ENCODE peak calls at places on chromosomes 2 and 18, in four cellular contexts. P is adrenal gland, N is transverse colon, T is uterus. Y is an unnamed sample.

GRCh38 chr2:53515435-53516332 is 251.9 kb upstream of the CHAC2 start:
- DNase-seq in P (no peak), T (no peak), N (no peak), Y (no peak)

GRCh38 chr2:173355132-173355865 is 627 bp downstream of the CDCA7 start:
- DNase-seq in N (peak; percentile 47), P (peak; percentile 12), T (peak; percentile 30), Y (peak; percentile 20)

GRCh38 chr18:50286391-50287027 is 983 bp downstream of the CXXC1 start:
- DNase-seq in P (peak; percentile 46), N (peak; percentile 64), T (peak; percentile 35), Y (no peak)

GRCh38 chr18:79093986-79094385 is 24.8 kb downstream of the ATP9B start:
- DNase-seq in N (no peak), P (no peak), T (no peak), Y (no peak)

GRCh38 chr18:49510393-49511115 is 23.5 kb upstream of the C18orf32 start:
- DNase-seq in T (no peak), N (peak; percentile 45), P (peak; percentile 45), Y (peak; percentile 62)

GRCh38 chr2:133377599-133377998 is 190.7 kb downstream of the NCKAP5 start:
- DNase-seq in P (no peak), T (no peak), N (no peak), Y (no peak)

GRCh38 chr18:46416706-46417638 is 240.0 kb downstream of the LOXHD1 start:
- DNase-seq in N (no peak), P (no peak), T (no peak), Y (no peak)

GRCh38 chr2:107588960-107589542 is 237.6 kb upstream of the RGPD4 start:
- DNase-seq in P (no peak), T (no peak), N (no peak), Y (no peak)

GRCh38 chr2:226514895-226515294 is 284.7 kb downstream of the IRS1 start:
- DNase-seq in T (no peak), P (no peak), N (no peak), Y (no peak)

GRCh38 chr18:42310956-42311355 is 355.9 kb downstream of the PIK3C3 start:
- DNase-seq in P (no peak), T (no peak), N (no peak), Y (no peak)

GRCh38 chr18:51656249-51656648 is 458.8 kb upstream of the MEX3C start:
- DNase-seq in N (no peak), P (no peak), T (no peak), Y (no peak)

GRCh38 chr2:239762742-239763269 is 262.3 kb downstream of the NDUFA10 start:
- DNase-seq in T (no peak), P (peak; percentile 60), N (no peak), Y (no peak)

GRCh38 chr2:29844713-29845320 is 76.6 kb downstream of the ALK start:
- DNase-seq in T (no peak), N (no peak), P (no peak), Y (no peak)

GRCh38 chr2:100624536-100624935 is 61.7 kb downstream of the PDCL3 start:
- DNase-seq in T (no peak), N (no peak), P (no peak), Y (peak; percentile 28)

GRCh38 chr18:59837586-59837985 is 62.2 kb upstream of the PMAIP1 start:
- DNase-seq in N (peak; percentile 31), P (peak; percentile 26), T (peak; percentile 31), Y (peak; percentile 15)

GRCh38 chr2:101818531-101819451 is 121.3 kb downstream of the MAP4K4 start:
- DNase-seq in T (no peak), N (no peak), P (no peak), Y (no peak)

GRCh38 chr2:86134709-86135108 is 28.7 kb downstream of the PTCD3 start:
- DNase-seq in N (no peak), P (no peak), T (no peak), Y (no peak)

GRCh38 chr2:233457356-233457755 is 103.1 kb downstream of the DGKD start:
- DNase-seq in P (no peak), T (no peak), N (no peak), Y (no peak)

GRCh38 chr18:63238711-63239110 is 80.9 kb downstream of the BCL2 start:
- DNase-seq in P (no peak), N (no peak), T (peak; percentile 34), Y (peak; percentile 17)

GRCh38 chr2:207258191-207258991 is 92.6 kb upstream of the KLF7 start:
- DNase-seq in N (peak; percentile 78), P (peak; percentile 41), T (peak; percentile 82), Y (no peak)

GRCh38 chr2:20972110-20972509 is 71.8 kb downstream of the APOB start:
- DNase-seq in T (no peak), P (no peak), N (no peak), Y (no peak)

GRCh38 chr2:198717451-198717850 is 740.3 kb downstream of the SATB2 start:
- DNase-seq in N (no peak), T (no peak), P (no peak), Y (no peak)

GRCh38 chr18:58567453-58568196 is 61.3 kb downstream of the ALPK2 start:
- DNase-seq in N (no peak), T (peak; percentile 80), P (no peak), Y (no peak)

GRCh38 chr18:61764381-61764780 is 128.4 kb downstream of the RNF152 start:
- DNase-seq in T (no peak), N (no peak), P (no peak), Y (no peak)

GRCh38 chr2:224820283-224820991 is 104.3 kb upstream of the CCDC195 start:
- DNase-seq in N (no peak), P (no peak), T (no peak), Y (no peak)

GRCh38 chr18:50410008-50410407 is 35.2 kb downstream of the SKA1 start:
- DNase-seq in N (no peak), T (no peak), P (no peak), Y (no peak)

GRCh38 chr2:39265315-39265714 is 21.5 kb upstream of the CDKL4 start:
- DNase-seq in P (no peak), N (no peak), T (no peak), Y (no peak)

GRCh38 chr2:59427980-59428379 is 1125.5 kb downstream of the BCL11A start:
- DNase-seq in T (no peak), N (no peak), P (no peak), Y (no peak)

GRCh38 chr2:126220336-126220735 is 435.6 kb upstream of the GYPC start:
- DNase-seq in P (no peak), T (no peak), N (no peak), Y (no peak)

GRCh38 chr2:109721117-109721504 is 73.0 kb upstream of the RGPD5 start:
- DNase-seq in P (no peak), N (no peak), T (no peak), Y (no peak)

GRCh38 chr2:189499137-189499536 is 57.9 kb downstream of the WDR75 start:
- DNase-seq in P (no peak), T (no peak), N (no peak), Y (no peak)

GRCh38 chr2:76870011-76870410 is 652.2 kb downstream of the LRRTM4 start:
- DNase-seq in T (no peak), P (no peak), N (no peak), Y (no peak)

GRCh38 chr2:11712866-11713265 is 33.6 kb upstream of the LPIN1 start:
- DNase-seq in N (no peak), P (no peak), T (no peak), Y (no peak)

GRCh38 chr2:64679673-64680425 is 26.1 kb upstream of the SERTAD2 start:
- DNase-seq in P (no peak), N (no peak), T (no peak), Y (no peak)

GRCh38 chr2:64685430-64685829 is 31.7 kb upstream of the SERTAD2 start:
- DNase-seq in T (no peak), N (no peak), P (no peak), Y (no peak)

GRCh38 chr2:64683771-64684510 is 30.2 kb upstream of the SERTAD2 start:
- DNase-seq in T (no peak), N (no peak), P (no peak), Y (no peak)

GRCh38 chr2:64678771-64679615 is 25.3 kb upstream of the SERTAD2 start:
- DNase-seq in T (no peak), P (no peak), N (no peak), Y (no peak)

GRCh38 chr2:64681479-64681967 is 27.8 kb upstream of the SERTAD2 start:
- DNase-seq in N (no peak), T (no peak), P (no peak), Y (no peak)
- H3K27ac ChIP-seq in N (no peak overlapping the region), T (no peak overlapping the region), P (no peak overlapping the region), Y (no peak overlapping the region)

GRCh38 chr2:61145990-61146389 is 16.0 kb upstream of the C2orf74 start:
- DNase-seq in T (no peak), N (no peak), P (no peak), Y (no peak)

GRCh38 chr2:61141151-61141550 is 20.8 kb upstream of the C2orf74 start:
- DNase-seq in T (no peak), P (no peak), N (no peak), Y (no peak)

GRCh38 chr2:61149074-61149473 is 12.9 kb upstream of the C2orf74 start:
- DNase-seq in P (no peak), T (no peak), N (no peak), Y (no peak)

GRCh38 chr2:61138859-61139258 is 23.1 kb upstream of the C2orf74 start:
- DNase-seq in N (no peak), P (no peak), T (no peak), Y (no peak)

DNA sequence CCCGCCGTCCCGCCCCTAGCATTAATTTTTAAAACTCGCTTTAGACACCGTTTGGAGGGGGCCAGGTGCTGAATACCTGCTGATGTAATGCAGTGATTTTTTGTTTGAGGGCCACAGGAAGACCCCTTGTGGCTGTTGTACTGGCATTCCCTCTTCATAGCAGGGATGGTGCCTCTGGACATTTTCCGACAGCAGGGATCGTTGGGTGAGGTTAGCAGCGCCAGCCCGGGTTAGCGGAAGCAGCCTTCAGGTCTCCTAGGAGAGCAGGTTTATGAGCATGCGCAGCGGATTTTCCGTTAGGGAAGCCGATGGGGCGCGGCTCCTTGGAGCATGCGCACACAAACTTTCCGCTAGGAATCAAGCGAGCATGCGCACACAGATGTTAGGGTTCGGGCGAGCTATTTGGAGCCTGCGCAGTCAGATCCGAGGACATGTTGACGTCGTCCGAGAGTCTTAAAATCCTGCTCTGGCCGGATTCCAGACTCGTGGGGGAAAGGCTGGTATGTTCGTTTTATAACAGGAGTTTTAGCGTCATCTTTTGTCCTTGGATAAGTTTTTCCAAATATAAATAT is 17.2 kb upstream of the C2orf74 start:
- DNase-seq in N (peak; percentile 92), T (peak; percentile 97), P (peak; percentile 97), Y (peak; percentile 96)
- TF ChIP-seq POLR2A in N (peak; percentile 42), T (peak; percentile 35), P (peak; percentile 76), Y (peak; percentile 77)

GRCh38 chr2:46942143-46942526 is 26.5 kb upstream of the MCFD2 start:
- DNase-seq in T (no peak), P (peak; percentile 61), N (peak; percentile 75), Y (peak; percentile 70)
- H3K27ac ChIP-seq in T (peak overlapping the region; percentile 83), P (peak overlapping the region; percentile 52), N (peak overlapping the region; percentile 95), Y (peak overlapping the region; percentile 77)

DNA sequence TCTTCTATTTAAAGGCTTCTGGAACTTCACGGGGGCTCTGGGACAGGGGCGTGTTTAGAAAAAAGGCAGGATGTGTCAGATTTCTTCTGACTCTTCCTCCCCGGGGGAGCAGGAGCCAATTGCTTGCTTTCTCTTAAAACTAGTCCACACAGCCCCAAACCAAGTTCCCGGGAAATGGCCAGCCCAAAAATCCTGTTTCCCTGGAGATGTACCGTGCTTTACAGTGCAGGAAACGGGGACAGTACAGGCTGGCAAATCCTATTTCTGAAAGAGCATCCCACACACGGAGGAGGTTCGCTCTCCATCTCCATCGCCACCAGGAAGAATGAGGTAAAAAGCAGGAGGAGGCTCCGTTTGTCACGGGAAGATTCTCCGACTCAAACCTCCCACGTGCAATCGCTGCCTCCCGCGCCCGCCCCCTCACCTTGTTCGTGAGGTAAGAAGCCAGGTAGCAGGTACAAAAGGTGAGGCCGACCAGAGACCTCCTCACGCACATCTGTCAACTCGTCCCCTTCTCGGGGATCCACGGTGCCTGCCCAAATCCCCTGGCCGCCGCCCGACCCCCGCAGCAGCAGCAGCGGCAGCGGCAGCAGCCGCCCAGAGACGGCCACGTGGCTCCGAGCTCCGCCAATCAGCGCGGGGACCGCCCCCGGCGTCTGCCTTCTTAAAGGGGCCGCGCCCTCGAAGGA is 15.6 kb upstream of the RIOK3 start:
- DNase-seq in N (peak; percentile 86), P (peak; percentile 82), T (peak; percentile 79), Y (peak; percentile 83)
- TF ChIP-seq POLR2A in N (no peak), P (no peak), T (no peak), Y (no peak)